ENCODE peak calls at places on chromosomes 2 and 18, in four cellular contexts. A, I, N and T are unnamed samples.

GRCh38 chr2:215711484-215712034 is 275.7 kb upstream of the FN1 start:
- DNase-seq in I (no peak), A (no peak), N (peak), T (no peak)

GRCh38 chr2:191625016-191625415 is 52.9 kb upstream of the NABP1 start:
- DNase-seq in N (peak), I (no peak), A (no peak), T (no peak)

GRCh38 chr2:179322289-179322688 is 57.7 kb upstream of the SESTD1 start:
- DNase-seq in A (no peak), N (peak), I (no peak), T (no peak)

GRCh38 chr2:47429795-47430194 is 26.8 kb downstream of the MSH2 start:
- DNase-seq in N (no peak), A (no peak), I (no peak), T (no peak)

GRCh38 chr2:26575836-26576564 is 65.2 kb downstream of the CIB4 start:
- DNase-seq in I (no peak), A (no peak), N (no peak), T (no peak)

GRCh38 chr2:34787341-34787740 is 1188.2 kb upstream of the FAM98A start:
- DNase-seq in A (no peak), N (no peak), I (no peak), T (no peak)

GRCh38 chr2:239549711-239550265 is 149.0 kb upstream of the HDAC4 start:
- DNase-seq in N (no peak), I (no peak), A (no peak), T (no peak)

GRCh38 chr2:105220604-105221003 is 20.9 kb upstream of the GPR45 start:
- DNase-seq in A (no peak), N (no peak), I (no peak), T (no peak)

GRCh38 chr2:208228481-208228880 is 26.4 kb downstream of the IDH1 start:
- DNase-seq in I (no peak), N (no peak), A (no peak), T (no peak)

DNA sequence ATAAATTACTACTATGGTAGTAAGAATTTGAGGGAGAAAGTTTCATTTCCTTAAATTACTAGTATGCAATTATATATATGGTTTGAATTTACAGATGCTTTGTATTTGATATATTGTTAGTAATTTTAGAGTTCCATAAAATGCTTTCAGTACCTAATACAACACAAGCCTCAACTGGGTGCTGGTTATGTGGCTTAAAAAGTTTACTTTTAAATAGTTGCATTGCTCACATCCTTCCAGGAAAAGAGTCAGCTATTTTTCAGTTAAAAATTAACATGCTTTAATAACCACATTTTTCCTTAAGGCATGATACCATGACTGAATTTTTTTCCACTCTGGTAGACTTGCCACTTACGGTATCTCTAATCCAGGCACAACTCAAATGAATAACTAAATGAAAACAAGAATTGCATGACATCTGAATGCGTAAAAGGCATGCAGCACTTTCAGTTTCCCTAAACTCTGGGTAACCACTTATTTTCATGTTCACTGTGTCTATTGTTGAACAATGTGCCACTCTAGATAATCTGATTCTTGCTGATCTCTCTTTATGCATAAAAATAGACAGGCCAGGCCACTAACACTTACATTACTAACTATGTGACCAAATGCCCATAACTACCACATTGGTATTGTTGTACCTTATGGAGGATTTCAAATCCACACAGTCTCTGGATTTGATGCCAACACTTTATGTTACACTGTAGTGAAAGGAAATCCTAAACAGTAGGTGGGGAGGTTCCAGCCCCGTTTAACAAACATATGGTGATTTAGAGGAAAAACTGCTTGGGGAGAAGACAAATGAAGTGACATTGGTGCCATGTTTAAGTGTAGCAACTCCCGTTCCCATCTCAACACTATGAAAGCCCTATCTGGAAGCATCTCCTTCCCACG is 35.5 kb upstream of the SLC35F5 start:
- DNase-seq in N (no peak), A (no peak), I (peak), T (no peak)
- TF ChIP-seq BHLHE40 in N (no peak), A (no peak), I (peak), T (no peak)

GRCh38 chr18:35142270-35142605 is 98.6 kb upstream of the ZNF397 start:
- DNase-seq in A (no peak), I (no peak), N (no peak), T (no peak)
- TF ChIP-seq FOXM1 in A (no peak), I (no peak), N (no peak), T (no peak)

DNA sequence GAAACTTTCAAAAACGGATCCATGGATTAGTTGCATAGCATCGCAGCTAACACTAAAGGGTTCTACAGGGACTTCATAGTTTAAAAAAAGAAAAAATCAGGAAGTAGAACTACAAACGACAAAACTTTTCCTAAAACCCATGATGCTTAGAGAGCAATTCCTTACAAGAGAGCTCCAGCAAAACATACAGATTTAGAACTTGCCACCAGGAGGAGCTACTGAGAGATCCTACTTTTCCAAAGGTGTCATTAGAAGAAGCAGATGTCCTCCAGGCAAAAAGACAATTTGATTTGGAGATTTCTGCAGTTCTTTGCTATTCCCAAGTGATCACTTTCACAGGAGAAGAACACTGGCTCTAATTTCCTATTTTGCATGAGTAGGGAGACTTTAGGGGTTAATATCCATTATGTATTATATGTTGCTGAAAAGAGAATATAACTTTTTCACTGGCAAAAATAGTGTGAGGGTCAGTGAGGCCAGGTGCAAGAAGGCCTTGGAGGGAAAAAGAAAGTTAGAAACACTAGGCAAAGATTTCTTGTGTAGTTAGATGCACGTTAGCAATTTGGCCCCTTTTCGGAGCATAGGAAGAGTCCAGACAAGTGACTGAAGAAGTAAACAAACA is 436.2 kb downstream of the SUCLG1 start:
- DNase-seq in N (peak), A (peak), I (no peak), T (peak)
- TF ChIP-seq BHLHE40 in N (no peak), A (no peak), I (no peak), T (no peak)

DNA sequence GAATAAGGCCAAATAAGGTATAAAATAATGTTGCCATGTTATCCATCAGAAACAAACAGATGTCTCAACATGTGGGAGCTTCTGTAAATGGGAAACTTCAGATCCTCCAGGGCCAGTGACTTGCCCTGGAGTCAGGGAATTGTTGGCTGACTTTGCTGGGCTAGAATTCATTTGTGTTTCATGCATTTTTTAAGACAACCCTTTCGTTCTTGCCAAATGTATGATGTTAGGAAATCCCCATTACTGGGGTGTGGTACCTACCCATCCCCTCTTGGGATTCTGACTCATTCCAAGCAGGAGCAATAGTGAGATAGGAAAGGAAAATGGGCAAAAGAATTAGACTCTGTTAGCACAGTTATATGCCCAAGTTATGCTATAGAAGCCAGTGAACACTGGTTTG is 38.0 kb upstream of the CCDC195 start:
- DNase-seq in A (no peak), I (no peak), N (no peak), T (no peak)
- TF ChIP-seq FOXM1 in A (no peak), I (no peak), N (no peak), T (no peak)

DNA sequence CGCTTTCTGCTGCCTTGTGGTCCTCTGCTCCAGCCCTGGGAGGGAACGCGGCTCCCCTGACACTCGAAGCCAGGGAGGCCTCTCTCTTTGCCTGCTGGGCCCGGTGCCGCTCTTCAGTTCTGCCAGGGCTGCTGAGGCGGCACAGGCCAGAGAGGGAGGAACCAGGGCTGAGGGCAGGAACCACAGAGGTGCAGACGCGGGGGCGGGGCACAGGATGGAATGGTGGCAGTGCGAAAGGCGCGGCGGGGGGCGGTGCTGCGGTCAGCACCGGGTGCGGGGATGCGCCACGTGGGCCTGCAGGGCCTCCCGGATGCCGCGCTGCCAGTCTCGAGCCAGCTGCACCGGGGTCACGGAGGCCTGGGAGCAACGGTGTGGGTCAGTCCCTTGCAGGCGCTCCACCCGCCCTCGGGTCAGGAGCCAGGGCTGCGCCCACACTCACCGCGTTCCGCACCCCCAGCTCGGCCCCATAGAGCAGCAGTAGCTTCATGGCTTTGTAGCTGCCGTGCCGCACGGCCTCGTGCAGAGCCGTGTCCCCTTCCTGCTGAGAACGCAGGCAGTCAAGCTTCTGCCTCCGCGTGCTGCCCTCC is 4.4 kb downstream of the ANKRD23 start:
- DNase-seq in A (no peak), I (no peak), N (no peak), T (no peak)
- TF ChIP-seq BHLHE40 in A (no peak), I (no peak), N (no peak), T (no peak)

DNA sequence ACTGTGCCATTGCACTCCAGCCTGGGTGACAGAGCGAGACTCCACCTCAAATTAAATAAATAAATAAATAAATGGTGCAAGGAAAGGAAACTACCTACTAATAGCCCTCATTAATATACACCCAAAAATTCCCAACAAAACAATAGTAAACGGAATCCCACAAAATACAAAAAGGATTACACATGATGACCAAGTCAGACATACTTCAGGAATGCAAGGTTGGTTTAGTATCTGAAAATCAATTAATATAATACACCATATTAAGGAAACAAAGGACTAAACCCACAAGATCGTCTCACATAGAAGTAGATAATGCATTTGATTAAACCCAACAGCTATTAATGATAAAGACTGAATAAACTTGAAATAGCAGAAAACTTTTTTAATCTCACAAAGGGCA is 307.4 kb downstream of the TGIF1 start:
- DNase-seq in A (no peak), N (no peak), I (no peak), T (no peak)
- TF ChIP-seq FOXM1 in A (no peak), N (no peak), I (no peak), T (no peak)

GRCh38 chr2:238161291-238162051 is 2.7 kb downstream of the ERFE start:
- DNase-seq in N (no peak), I (no peak), A (no peak), T (no peak)

GRCh38 chr2:238158807-238159539 is at the start of gene ERFE:
- DNase-seq in I (no peak), A (peak), N (no peak), T (peak)

GRCh38 chr2:238162171-238162515 is 3.4 kb downstream of the ERFE start:
- DNase-seq in N (no peak), A (no peak), I (no peak), T (no peak)

GRCh38 chr2:238159676-238160205 is 971 bp downstream of the ERFE start:
- DNase-seq in A (no peak), I (no peak), N (no peak), T (no peak)

GRCh38 chr2:238160206-238161129 is 1.7 kb downstream of the ERFE start:
- DNase-seq in N (peak), A (peak), I (no peak), T (no peak)
- TF ChIP-seq BHLHE40 in N (no peak), A (no peak), I (no peak), T (no peak)

GRCh38 chr2:55966431-55967118 is 43.0 kb upstream of the EFEMP1 start:
- DNase-seq in N (no peak), A (no peak), I (no peak), T (no peak)
- TF ChIP-seq FOXM1 in N (no peak), A (no peak), I (no peak), T (no peak)